ENCODE peak calls at places on chromosomes 12 and 14, in five cellular contexts. B is A549, P is K562, J is IMR-90, N is GM12878. F is an unnamed sample.

GRCh38 chr14:90049390-90049789 is 12.4 kb upstream of the KCNK13 start:
- DNase-seq in B (no peak), P (no peak), J (no peak), N (no peak), F (no peak)

GRCh38 chr14:33026850-33027420 is 88.3 kb downstream of the NPAS3 start:
- DNase-seq in B (no peak), P (no peak), J (no peak), N (no peak), F (no peak)

GRCh38 chr12:32455607-32456063 is 56.3 kb downstream of the FGD4 start:
- DNase-seq in B (peak), P (peak), J (peak), N (no peak), F (peak)

GRCh38 chr12:121990692-121991603 is 30.7 kb upstream of the BCL7A start:
- DNase-seq in B (peak), P (no peak), J (peak), N (peak), F (no peak)

GRCh38 chr12:19125325-19125724 is 4.2 kb upstream of the PLEKHA5 start:
- DNase-seq in B (no peak), P (no peak), J (peak), N (no peak), F (no peak)

GRCh38 chr12:57469334-57470164 is 10.0 kb downstream of the GLI1 start:
- DNase-seq in B (no peak), P (no peak), J (no peak), N (no peak), F (no peak)

GRCh38 chr14:104355101-104355691 is 216.8 kb downstream of the KIF26A start:
- DNase-seq in B (no peak), P (peak), J (no peak), N (no peak), F (no peak)

GRCh38 chr12:98453070-98453469 is 62.3 kb upstream of the TMPO start:
- DNase-seq in B (no peak), P (no peak), J (no peak), N (no peak), F (no peak)

GRCh38 chr12:15996254-15996653 is 85.1 kb downstream of the DERA start:
- DNase-seq in B (peak), P (no peak), J (peak), N (no peak), F (no peak)

GRCh38 chr12:119444462-119445044 is 110.0 kb downstream of the CCDC60 start:
- DNase-seq in B (peak), P (peak), J (no peak), N (peak), F (peak)

GRCh38 chr12:43969882-43970281 is 134.0 kb downstream of the TMEM117 start:
- DNase-seq in B (peak), P (no peak), J (peak), N (no peak), F (no peak)

GRCh38 chr12:12964255-12964654 is 12.3 kb upstream of the GPRC5D start:
- DNase-seq in B (no peak), P (no peak), J (no peak), N (no peak), F (no peak)

GRCh38 chr14:91858536-91859275 is 8.6 kb downstream of the TC2N start:
- DNase-seq in B (peak), P (peak), J (peak), N (no peak), F (no peak)
- TF ChIP-seq RCOR1 in B (no peak), P (no peak), J (no peak), N (no peak), F (no peak)

GRCh38 chr12:116849216-116849615 is 32.0 kb downstream of the HRK start:
- DNase-seq in B (no peak), P (no peak), J (no peak), N (no peak), F (no peak)
- TF ChIP-seq RCOR1 in B (no peak), P (no peak), J (no peak), N (no peak), F (no peak)

GRCh38 chr14:58193542-58193941 is 6.4 kb upstream of the ACTR10 start:
- DNase-seq in B (peak), P (no peak), J (no peak), N (no peak), F (no peak)
- TF ChIP-seq RCOR1 in B (no peak), P (no peak), J (no peak), N (no peak), F (no peak)

GRCh38 chr14:69152181-69152943 is 557 bp downstream of the DCAF5 start:
- DNase-seq in B (peak), P (peak), J (no peak), N (no peak), F (peak)

GRCh38 chr14:69156224-69156623 is 3.3 kb upstream of the DCAF5 start:
- DNase-seq in B (no peak), P (no peak), J (no peak), N (no peak), F (no peak)

GRCh38 chr14:69153848-69154208 is 909 bp upstream of the DCAF5 start:
- DNase-seq in B (peak), P (no peak), J (no peak), N (no peak), F (peak)

GRCh38 chr14:69152944-69153847 is at the start of gene DCAF5:
- DNase-seq in B (peak), P (peak), J (peak), N (peak), F (peak)

DNA sequence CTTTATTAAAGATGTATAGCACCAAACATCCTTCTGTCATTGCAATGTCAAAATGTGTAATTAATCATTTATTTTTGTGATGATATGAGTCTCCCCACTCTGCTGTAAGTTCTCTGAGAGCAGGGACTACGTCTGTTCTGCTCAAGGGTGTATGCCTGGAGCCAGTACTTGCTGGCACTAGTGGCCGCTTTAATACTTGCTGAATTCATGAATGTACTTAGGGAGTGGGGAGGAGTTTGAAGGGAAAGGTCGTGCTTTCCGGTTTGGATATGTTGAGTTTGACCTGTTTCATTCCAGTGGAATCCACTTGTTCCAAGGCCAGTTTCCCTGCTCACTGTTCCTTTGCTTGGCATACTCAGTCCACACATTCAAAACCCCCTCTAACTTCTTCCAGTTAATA is 1.9 kb upstream of the DCAF5 start:
- DNase-seq in B (peak), P (no peak), J (no peak), N (no peak), F (no peak)
- TF ChIP-seq RCOR1 in B (no peak), P (no peak), J (no peak), N (no peak), F (no peak)

GRCh38 chr14:68594737-68595380 is 198.0 kb downstream of the ZFP36L1 start:
- DNase-seq in B (no peak), P (no peak), J (no peak), N (no peak), F (no peak)

GRCh38 chr14:68596211-68596610 is 196.7 kb downstream of the ZFP36L1 start:
- DNase-seq in B (no peak), P (no peak), J (no peak), N (no peak), F (no peak)

GRCh38 chr14:68592948-68593347 is 199.9 kb downstream of the ZFP36L1 start:
- DNase-seq in B (no peak), P (no peak), J (no peak), N (no peak), F (no peak)

GRCh38 chr14:68591786-68592185 is 201.1 kb downstream of the ZFP36L1 start:
- DNase-seq in B (no peak), P (no peak), J (no peak), N (no peak), F (no peak)

GRCh38 chr14:68593806-68594536 is 198.9 kb downstream of the ZFP36L1 start:
- DNase-seq in B (peak), P (no peak), J (peak), N (no peak), F (no peak)
- TF ChIP-seq RCOR1 in B (no peak), P (no peak), J (no peak), N (no peak), F (no peak)

GRCh38 chr14:94561656-94562010 is 391 bp downstream of the SERPINA4 start:
- DNase-seq in B (no peak), P (no peak), J (no peak), N (no peak), F (no peak)

GRCh38 chr14:94562019-94562418 is 777 bp downstream of the SERPINA4 start:
- DNase-seq in B (no peak), P (no peak), J (no peak), N (no peak), F (no peak)

GRCh38 chr14:94560291-94560665 is 964 bp upstream of the SERPINA4 start:
- DNase-seq in B (no peak), P (no peak), J (no peak), N (no peak), F (no peak)

GRCh38 chr14:94559638-94560290 is 1.5 kb upstream of the SERPINA4 start:
- DNase-seq in B (no peak), P (no peak), J (no peak), N (no peak), F (no peak)

DNA sequence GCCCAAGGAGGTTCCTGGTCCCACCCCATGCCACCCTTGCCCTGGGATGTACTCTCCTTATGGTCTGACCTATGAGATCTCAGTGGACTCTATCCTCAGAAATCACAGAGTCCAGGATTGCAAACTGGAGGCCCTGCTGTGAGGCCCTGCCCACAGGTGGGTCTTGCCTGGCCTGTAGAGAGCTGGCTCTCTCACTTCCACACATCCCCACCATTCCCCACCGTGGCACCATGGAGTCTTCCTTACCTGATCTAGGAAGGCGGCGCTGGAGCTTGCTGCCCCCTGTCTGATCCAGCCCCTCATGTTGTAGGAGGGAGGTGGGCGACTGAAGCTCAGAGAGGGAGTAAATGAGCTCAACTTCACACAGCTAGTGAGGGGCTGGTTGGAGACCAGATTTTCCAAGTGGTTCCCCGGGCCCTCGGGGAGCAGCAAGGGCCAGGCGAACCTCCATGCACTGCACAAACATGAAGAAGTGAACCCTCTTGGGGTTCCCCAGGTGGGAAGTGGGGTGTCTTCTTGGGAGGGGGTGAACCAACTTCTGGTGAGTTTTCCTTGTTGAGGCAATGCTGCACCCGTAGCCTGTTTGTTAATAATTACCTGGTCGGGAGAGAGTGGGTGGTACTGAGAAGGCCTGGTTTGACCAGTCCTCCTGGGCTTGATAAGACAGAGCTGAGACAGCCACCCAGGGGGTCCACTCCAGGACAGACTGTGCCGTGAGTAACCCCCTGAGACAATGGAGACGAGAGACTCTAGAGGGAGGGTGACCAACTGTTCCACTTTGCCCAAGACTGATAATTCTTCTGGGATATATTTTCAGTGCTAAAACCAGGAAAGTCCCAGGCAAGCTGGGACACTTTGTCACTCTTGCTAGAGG is at the start of gene SERPINA4:
- DNase-seq in B (no peak), P (no peak), J (no peak), N (no peak), F (no peak)
- TF ChIP-seq RCOR1 in B (no peak), P (no peak), J (no peak), N (no peak), F (no peak)

GRCh38 chr12:5243014-5243413 is 188.9 kb upstream of the NTF3 start:
- DNase-seq in B (no peak), P (no peak), J (peak), N (no peak), F (no peak)

GRCh38 chr12:5246196-5246595 is 185.7 kb upstream of the NTF3 start:
- DNase-seq in B (no peak), P (no peak), J (no peak), N (no peak), F (no peak)

GRCh38 chr12:5247144-5247543 is 184.8 kb upstream of the NTF3 start:
- DNase-seq in B (no peak), P (no peak), J (no peak), N (no peak), F (no peak)

GRCh38 chr12:5244513-5244972 is 187.4 kb upstream of the NTF3 start:
- DNase-seq in B (no peak), P (peak), J (no peak), N (no peak), F (no peak)

DNA sequence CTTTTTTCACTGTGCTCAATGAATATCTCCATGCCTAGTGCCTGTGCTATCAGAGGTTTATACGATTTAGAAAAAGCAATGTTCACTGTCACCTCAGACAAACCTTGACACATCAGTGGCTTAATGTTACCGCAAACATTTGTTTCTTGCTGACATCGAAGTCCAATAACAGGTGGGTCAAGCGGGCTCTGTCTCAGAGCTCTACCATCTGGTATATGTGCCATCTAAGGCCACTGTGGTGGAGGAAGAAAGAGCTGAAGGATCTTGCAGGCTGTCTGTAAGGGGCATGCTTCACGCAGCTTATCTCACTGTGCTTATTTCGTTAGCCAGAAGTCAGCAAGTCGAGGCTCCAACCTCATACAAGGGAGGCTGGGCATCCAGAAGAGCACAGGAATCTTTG is 189.5 kb upstream of the NTF3 start:
- DNase-seq in B (no peak), P (no peak), J (no peak), N (no peak), F (no peak)
- TF ChIP-seq RCOR1 in B (no peak), P (no peak), J (no peak), N (no peak), F (no peak)